ENCODE peak calls at places on chromosomes 1 and 21, in eight cellular contexts. One of them, this sample, is unnamed. For H3K36me3, the result is how much of the 10 kb centered on the place peaks cover.

GRCh38 chr1:98314591-98314990 is 346.9 kb upstream of the SNX7 start:
- DNase-seq in mammary epithelial cell: no peak
- DNase-seq in lung: no peak
- DNase-seq in CD8-positive, alpha-beta T cell: no peak
- DNase-seq in MM.1S: no peak
- DNase-seq in gastrocnemius medialis: no peak
- DNase-seq in transverse colon: no peak
- DNase-seq in fibroblast of lung: no peak
- DNase-seq in this sample: no peak

GRCh38 chr1:43270421-43271095 is 775 bp downstream of the TMEM125 start:
- DNase-seq in mammary epithelial cell: peak
- DNase-seq in lung: peak
- DNase-seq in CD8-positive, alpha-beta T cell: no peak
- DNase-seq in MM.1S: no peak
- DNase-seq in gastrocnemius medialis: no peak
- DNase-seq in transverse colon: peak
- DNase-seq in fibroblast of lung: peak
- DNase-seq in this sample: peak

GRCh38 chr1:41864471-41865040 is 54.2 kb downstream of the HIVEP3 start:
- DNase-seq in mammary epithelial cell: no peak
- DNase-seq in lung: no peak
- DNase-seq in CD8-positive, alpha-beta T cell: no peak
- DNase-seq in MM.1S: no peak
- DNase-seq in gastrocnemius medialis: no peak
- DNase-seq in transverse colon: no peak
- DNase-seq in fibroblast of lung: peak
- DNase-seq in this sample: no peak

GRCh38 chr1:26021647-26022403 is at the start of gene EXTL1:
- DNase-seq in mammary epithelial cell: no peak
- DNase-seq in lung: no peak
- DNase-seq in CD8-positive, alpha-beta T cell: no peak
- DNase-seq in MM.1S: no peak
- DNase-seq in gastrocnemius medialis: no peak
- DNase-seq in transverse colon: no peak
- DNase-seq in fibroblast of lung: peak
- DNase-seq in this sample: peak

GRCh38 chr1:63269571-63269970 is 52.8 kb upstream of the FOXD3 start:
- DNase-seq in mammary epithelial cell: no peak
- DNase-seq in lung: no peak
- DNase-seq in CD8-positive, alpha-beta T cell: no peak
- DNase-seq in MM.1S: no peak
- DNase-seq in gastrocnemius medialis: no peak
- DNase-seq in transverse colon: no peak
- DNase-seq in fibroblast of lung: no peak
- DNase-seq in this sample: no peak

GRCh38 chr1:174682419-174683008 is 234.8 kb downstream of the GPR52 start:
- DNase-seq in mammary epithelial cell: no peak
- DNase-seq in lung: no peak
- DNase-seq in CD8-positive, alpha-beta T cell: no peak
- DNase-seq in MM.1S: no peak
- DNase-seq in gastrocnemius medialis: no peak
- DNase-seq in transverse colon: no peak
- DNase-seq in fibroblast of lung: peak
- DNase-seq in this sample: no peak

GRCh38 chr1:211323156-211324063 is 3.2 kb upstream of the TRAF5 start:
- DNase-seq in mammary epithelial cell: peak
- DNase-seq in lung: no peak
- DNase-seq in CD8-positive, alpha-beta T cell: peak
- DNase-seq in MM.1S: peak
- DNase-seq in gastrocnemius medialis: no peak
- DNase-seq in transverse colon: peak
- DNase-seq in fibroblast of lung: peak
- DNase-seq in this sample: peak

GRCh38 chr1:94580367-94581115 is 39.0 kb upstream of the F3 start:
- DNase-seq in mammary epithelial cell: no peak
- DNase-seq in lung: no peak
- DNase-seq in CD8-positive, alpha-beta T cell: no peak
- DNase-seq in MM.1S: no peak
- DNase-seq in gastrocnemius medialis: no peak
- DNase-seq in transverse colon: no peak
- DNase-seq in fibroblast of lung: peak
- DNase-seq in this sample: no peak

GRCh38 chr1:218048828-218049227 is 236.3 kb upstream of the RRP15 start:
- DNase-seq in mammary epithelial cell: no peak
- DNase-seq in lung: no peak
- DNase-seq in CD8-positive, alpha-beta T cell: no peak
- DNase-seq in MM.1S: no peak
- DNase-seq in gastrocnemius medialis: no peak
- DNase-seq in transverse colon: no peak
- DNase-seq in fibroblast of lung: no peak
- DNase-seq in this sample: no peak

GRCh38 chr1:55195523-55196233 is 19.5 kb downstream of the USP24 start:
- DNase-seq in mammary epithelial cell: peak
- DNase-seq in lung: no peak
- DNase-seq in CD8-positive, alpha-beta T cell: no peak
- DNase-seq in MM.1S: peak
- DNase-seq in gastrocnemius medialis: no peak
- DNase-seq in transverse colon: no peak
- DNase-seq in fibroblast of lung: no peak
- DNase-seq in this sample: no peak

GRCh38 chr1:19596065-19596718 is 47.9 kb upstream of the NBL1 start:
- DNase-seq in mammary epithelial cell: no peak
- DNase-seq in lung: no peak
- DNase-seq in CD8-positive, alpha-beta T cell: no peak
- DNase-seq in MM.1S: peak
- DNase-seq in gastrocnemius medialis: no peak
- DNase-seq in transverse colon: peak
- DNase-seq in fibroblast of lung: no peak
- DNase-seq in this sample: no peak

GRCh38 chr21:42513985-42514882 is 582 bp downstream of the SLC37A1 start:
- DNase-seq in mammary epithelial cell: peak
- DNase-seq in lung: no peak
- DNase-seq in CD8-positive, alpha-beta T cell: peak
- DNase-seq in MM.1S: no peak
- DNase-seq in gastrocnemius medialis: no peak
- DNase-seq in transverse colon: peak
- DNase-seq in fibroblast of lung: peak
- DNase-seq in this sample: no peak

GRCh38 chr1:169525391-169525790 is 39.6 kb upstream of the SLC19A2 start:
- DNase-seq in mammary epithelial cell: no peak
- DNase-seq in lung: no peak
- DNase-seq in CD8-positive, alpha-beta T cell: no peak
- DNase-seq in MM.1S: no peak
- DNase-seq in gastrocnemius medialis: no peak
- DNase-seq in transverse colon: no peak
- DNase-seq in fibroblast of lung: no peak
- DNase-seq in this sample: no peak

GRCh38 chr1:152185544-152186391 is 26.7 kb upstream of the RPTN start:
- DNase-seq in mammary epithelial cell: peak
- DNase-seq in lung: no peak
- DNase-seq in CD8-positive, alpha-beta T cell: peak
- DNase-seq in MM.1S: peak
- DNase-seq in gastrocnemius medialis: no peak
- DNase-seq in transverse colon: peak
- DNase-seq in fibroblast of lung: peak
- DNase-seq in this sample: peak

GRCh38 chr1:2611034-2611501 is 21.7 kb downstream of the MMEL1 start:
- DNase-seq in mammary epithelial cell: no peak
- DNase-seq in lung: peak
- DNase-seq in CD8-positive, alpha-beta T cell: no peak
- DNase-seq in MM.1S: no peak
- DNase-seq in gastrocnemius medialis: no peak
- DNase-seq in transverse colon: peak
- DNase-seq in fibroblast of lung: peak
- DNase-seq in this sample: peak
- TF ChIP-seq CTCF in mammary epithelial cell: no peak
- TF ChIP-seq CTCF in lung: no peak
- TF ChIP-seq CTCF in CD8-positive, alpha-beta T cell: no peak
- TF ChIP-seq CTCF in MM.1S: no peak
- TF ChIP-seq CTCF in gastrocnemius medialis: no peak
- TF ChIP-seq CTCF in transverse colon: no peak
- TF ChIP-seq CTCF in fibroblast of lung: no peak
- TF ChIP-seq CTCF in this sample: no peak

GRCh38 chr1:34866762-34867109 is 7.2 kb upstream of the SMIM12 start:
- DNase-seq in mammary epithelial cell: no peak
- DNase-seq in lung: no peak
- DNase-seq in CD8-positive, alpha-beta T cell: no peak
- DNase-seq in MM.1S: no peak
- DNase-seq in gastrocnemius medialis: no peak
- DNase-seq in transverse colon: no peak
- DNase-seq in fibroblast of lung: no peak
- DNase-seq in this sample: no peak

GRCh38 chr1:34865573-34865972 is 6.0 kb upstream of the SMIM12 start:
- DNase-seq in mammary epithelial cell: no peak
- DNase-seq in lung: no peak
- DNase-seq in CD8-positive, alpha-beta T cell: no peak
- DNase-seq in MM.1S: no peak
- DNase-seq in gastrocnemius medialis: no peak
- DNase-seq in transverse colon: no peak
- DNase-seq in fibroblast of lung: no peak
- DNase-seq in this sample: no peak

GRCh38 chr1:34867421-34867820 is 7.9 kb upstream of the SMIM12 start:
- DNase-seq in mammary epithelial cell: no peak
- DNase-seq in lung: no peak
- DNase-seq in CD8-positive, alpha-beta T cell: no peak
- DNase-seq in MM.1S: no peak
- DNase-seq in gastrocnemius medialis: no peak
- DNase-seq in transverse colon: no peak
- DNase-seq in fibroblast of lung: no peak
- DNase-seq in this sample: no peak

GRCh38 chr1:34864759-34865158 is 5.2 kb upstream of the SMIM12 start:
- DNase-seq in mammary epithelial cell: no peak
- DNase-seq in lung: no peak
- DNase-seq in CD8-positive, alpha-beta T cell: no peak
- DNase-seq in MM.1S: no peak
- DNase-seq in gastrocnemius medialis: no peak
- DNase-seq in transverse colon: no peak
- DNase-seq in fibroblast of lung: no peak
- DNase-seq in this sample: no peak

DNA sequence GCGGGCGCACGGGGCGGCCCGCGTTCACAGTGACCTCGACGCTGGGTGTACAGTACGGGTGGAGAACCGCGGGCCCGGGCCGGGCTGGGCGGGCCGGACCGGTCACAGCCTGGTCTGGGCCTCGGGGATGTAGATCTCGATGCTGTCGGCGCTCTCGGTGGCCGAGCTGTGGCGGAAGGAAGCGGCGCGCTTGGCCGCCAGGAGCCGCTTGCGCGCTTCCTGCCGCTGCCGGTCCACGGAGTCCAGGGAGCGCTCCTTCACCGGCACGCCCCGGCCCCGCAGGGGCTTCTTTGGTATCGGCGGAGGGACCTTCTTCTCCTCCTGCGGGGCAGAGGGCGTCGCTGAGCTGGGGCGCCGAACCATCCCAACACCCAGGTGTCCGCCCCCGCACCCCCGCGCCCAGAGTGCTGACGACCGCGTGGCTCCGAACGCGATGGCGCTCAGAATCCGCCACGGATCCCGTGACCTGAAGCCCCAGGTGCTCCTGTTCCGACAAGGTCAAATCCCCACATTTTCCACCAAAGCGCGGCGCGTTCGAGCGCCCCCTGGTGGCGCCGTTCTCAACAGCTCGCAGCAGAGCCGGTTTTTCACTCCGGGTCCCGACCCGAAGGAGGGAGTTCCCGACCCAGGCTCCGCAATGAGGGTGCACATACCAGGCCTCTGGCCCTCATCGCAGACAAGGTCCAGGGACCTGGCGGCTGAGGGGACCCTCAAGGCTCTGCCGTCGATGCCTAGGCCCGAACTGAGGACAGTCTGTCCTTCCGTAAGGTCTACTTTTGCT is 6.6 kb upstream of the SMIM12 start:
- DNase-seq in mammary epithelial cell: peak
- DNase-seq in lung: peak
- DNase-seq in CD8-positive, alpha-beta T cell: peak
- DNase-seq in MM.1S: peak
- DNase-seq in gastrocnemius medialis: peak
- DNase-seq in transverse colon: peak
- DNase-seq in fibroblast of lung: peak
- DNase-seq in this sample: peak
- H3K36me3 ChIP-seq in mammary epithelial cell: under half
- H3K36me3 ChIP-seq in lung: under half
- H3K36me3 ChIP-seq in CD8-positive, alpha-beta T cell: under half
- H3K36me3 ChIP-seq in MM.1S: under half
- H3K36me3 ChIP-seq in gastrocnemius medialis: under half
- H3K36me3 ChIP-seq in transverse colon: under half
- H3K36me3 ChIP-seq in fibroblast of lung: under half
- H3K36me3 ChIP-seq in this sample: under half

GRCh38 chr1:202812176-202813026 is 1.6 kb downstream of the PCAT6 start:
- DNase-seq in mammary epithelial cell: peak
- DNase-seq in lung: no peak
- DNase-seq in CD8-positive, alpha-beta T cell: no peak
- DNase-seq in MM.1S: no peak
- DNase-seq in gastrocnemius medialis: no peak
- DNase-seq in transverse colon: peak
- DNase-seq in fibroblast of lung: no peak
- DNase-seq in this sample: peak
- H3K4me3 ChIP-seq in mammary epithelial cell: peak
- H3K4me3 ChIP-seq in lung: no peak
- H3K4me3 ChIP-seq in CD8-positive, alpha-beta T cell: no peak
- H3K4me3 ChIP-seq in MM.1S: no peak
- H3K4me3 ChIP-seq in gastrocnemius medialis: no peak
- H3K4me3 ChIP-seq in transverse colon: no peak
- H3K4me3 ChIP-seq in fibroblast of lung: no peak
- H3K4me3 ChIP-seq in this sample: peak

DNA sequence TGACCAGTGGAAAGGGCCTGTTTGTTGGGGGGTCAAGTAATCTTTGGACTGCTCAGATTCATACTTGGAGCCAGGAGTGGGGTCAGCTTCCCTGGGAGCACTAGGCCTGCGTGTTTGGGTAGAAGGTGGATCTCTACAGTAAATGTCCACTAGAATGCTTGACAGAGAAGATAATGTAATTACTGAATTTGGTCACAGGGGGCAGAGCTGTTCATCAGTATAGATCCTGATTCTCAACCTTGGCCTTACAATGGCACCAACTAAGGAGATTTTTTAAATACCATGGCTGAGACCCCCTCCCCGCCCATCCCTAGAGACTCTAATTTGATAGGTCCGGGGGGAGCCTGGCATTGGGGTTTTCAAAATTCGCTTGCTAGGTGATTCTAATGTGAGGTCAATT is 217.5 kb upstream of the PLXNA2 start:
- DNase-seq in mammary epithelial cell: no peak
- DNase-seq in lung: no peak
- DNase-seq in CD8-positive, alpha-beta T cell: no peak
- DNase-seq in MM.1S: peak
- DNase-seq in gastrocnemius medialis: no peak
- DNase-seq in transverse colon: no peak
- DNase-seq in fibroblast of lung: no peak
- DNase-seq in this sample: no peak
- TF ChIP-seq CTCF in mammary epithelial cell: peak
- TF ChIP-seq CTCF in lung: no peak
- TF ChIP-seq CTCF in CD8-positive, alpha-beta T cell: no peak
- TF ChIP-seq CTCF in MM.1S: peak
- TF ChIP-seq CTCF in gastrocnemius medialis: no peak
- TF ChIP-seq CTCF in transverse colon: peak
- TF ChIP-seq CTCF in fibroblast of lung: peak
- TF ChIP-seq CTCF in this sample: peak

GRCh38 chr1:111462368-111463028 is 11.3 kb upstream of the C1orf162 start:
- DNase-seq in mammary epithelial cell: no peak
- DNase-seq in lung: no peak
- DNase-seq in CD8-positive, alpha-beta T cell: no peak
- DNase-seq in MM.1S: no peak
- DNase-seq in gastrocnemius medialis: no peak
- DNase-seq in transverse colon: no peak
- DNase-seq in fibroblast of lung: no peak
- DNase-seq in this sample: no peak
- H3K36me3 ChIP-seq in mammary epithelial cell: under half
- H3K36me3 ChIP-seq in lung: under half
- H3K36me3 ChIP-seq in CD8-positive, alpha-beta T cell: under half
- H3K36me3 ChIP-seq in MM.1S: under half
- H3K36me3 ChIP-seq in gastrocnemius medialis: half or more
- H3K36me3 ChIP-seq in transverse colon: half or more
- H3K36me3 ChIP-seq in fibroblast of lung: under half
- H3K36me3 ChIP-seq in this sample: under half